ENCODE peak calls at places on chromosome 20, in seven cellular contexts. R is HFFc6, A is Calu3, T is ovary, I is AG09309, U is psoas muscle, W is endothelial cell. N is an unnamed sample.

GRCh38 chr20:4434681-4435080 is 287.0 kb upstream of the PRND start:
- DNase-seq in R (peak; percentile 53), A (no peak), T (no peak), I (no peak), U (no peak), W (no peak), N (no peak)

GRCh38 chr20:32206383-32207210 is 946 bp downstream of the PLAGL2 start:
- DNase-seq in R (no peak), A (no peak), T (no peak), I (no peak), U (no peak), W (no peak), N (no peak)

GRCh38 chr20:2759603-2760360 is 40.6 kb downstream of the CPXM1 start:
- DNase-seq in R (no peak), A (no peak), T (no peak), I (no peak), U (no peak), W (no peak), N (no peak)

GRCh38 chr20:58775371-58775770 is 75.3 kb downstream of the GNAS-AS1 start:
- DNase-seq in R (no peak), A (no peak), T (no peak), I (no peak), U (no peak), W (no peak), N (no peak)

GRCh38 chr20:7723284-7723683 is 217.0 kb downstream of the HAO1 start:
- DNase-seq in R (no peak), A (no peak), T (no peak), I (no peak), U (no peak), W (no peak), N (no peak)

GRCh38 chr20:50027611-50028105 is 44.9 kb downstream of the SNAI1 start:
- DNase-seq in R (peak; percentile 72), A (peak; percentile 59), T (peak; percentile 34), I (peak; percentile 75), U (peak; percentile 65), W (no peak), N (peak; percentile 53)

GRCh38 chr20:4074877-4075455 is 59.6 kb upstream of the RNF24 start:
- DNase-seq in R (no peak), A (no peak), T (no peak), I (no peak), U (no peak), W (no peak), N (no peak)

GRCh38 chr20:36010081-36010480 is 41.7 kb downstream of the CNBD2 start:
- DNase-seq in R (no peak), A (no peak), T (no peak), I (no peak), U (no peak), W (no peak), N (no peak)

GRCh38 chr20:3563548-3564177 is 92.8 kb downstream of the ATRN start:
- DNase-seq in R (peak; percentile 60), A (peak; percentile 27), T (no peak), I (peak; percentile 21), U (no peak), W (peak; percentile 20), N (peak; percentile 36)

GRCh38 chr20:45892049-45892816 is 1.1 kb downstream of the CTSA start:
- DNase-seq in R (peak; percentile 32), A (peak; percentile 43), T (no peak), I (no peak), U (no peak), W (no peak), N (no peak)
- TF ChIP-seq CTCF in R (peak; percentile 52), A (no peak), T (no peak), I (peak; percentile 34), U (no peak), W (no peak), N (peak; percentile 25)

DNA sequence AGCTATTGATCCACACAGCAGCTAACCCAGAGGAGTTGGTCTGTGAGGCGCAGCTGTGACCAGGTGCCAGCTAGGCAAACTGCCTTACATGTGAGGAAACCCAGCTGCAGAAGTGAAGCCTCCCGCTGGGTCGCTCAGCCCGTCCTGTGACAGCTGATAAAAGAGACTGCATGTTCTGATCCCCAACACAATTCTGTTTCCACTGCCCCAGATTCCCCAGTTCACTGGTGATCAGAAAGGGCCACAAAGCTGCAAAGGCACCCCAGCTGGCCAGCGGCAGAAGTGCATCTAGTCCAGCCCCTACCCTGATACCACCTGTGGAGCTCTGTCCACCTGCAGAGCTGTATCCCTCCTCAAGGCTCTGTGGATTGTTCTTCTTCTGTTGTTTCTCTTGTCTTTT is 64.5 kb downstream of the CTNNBL1 start:
- DNase-seq in R (no peak), A (peak; percentile 35), T (no peak), I (no peak), U (no peak), W (peak; percentile 9), N (no peak)
- TF ChIP-seq CTCF in R (peak; percentile 38), A (peak; percentile 48), T (no peak), I (no peak), U (no peak), W (peak; percentile 48), N (peak; percentile 16)

GRCh38 chr20:52047811-52048302 is 143.7 kb downstream of the ZFP64 start:
- DNase-seq in R (no peak), A (peak; percentile 7), T (no peak), I (no peak), U (no peak), W (no peak), N (no peak)
- TF ChIP-seq CTCF in R (no peak), A (no peak), T (no peak), I (no peak), U (no peak), W (no peak), N (no peak)

DNA sequence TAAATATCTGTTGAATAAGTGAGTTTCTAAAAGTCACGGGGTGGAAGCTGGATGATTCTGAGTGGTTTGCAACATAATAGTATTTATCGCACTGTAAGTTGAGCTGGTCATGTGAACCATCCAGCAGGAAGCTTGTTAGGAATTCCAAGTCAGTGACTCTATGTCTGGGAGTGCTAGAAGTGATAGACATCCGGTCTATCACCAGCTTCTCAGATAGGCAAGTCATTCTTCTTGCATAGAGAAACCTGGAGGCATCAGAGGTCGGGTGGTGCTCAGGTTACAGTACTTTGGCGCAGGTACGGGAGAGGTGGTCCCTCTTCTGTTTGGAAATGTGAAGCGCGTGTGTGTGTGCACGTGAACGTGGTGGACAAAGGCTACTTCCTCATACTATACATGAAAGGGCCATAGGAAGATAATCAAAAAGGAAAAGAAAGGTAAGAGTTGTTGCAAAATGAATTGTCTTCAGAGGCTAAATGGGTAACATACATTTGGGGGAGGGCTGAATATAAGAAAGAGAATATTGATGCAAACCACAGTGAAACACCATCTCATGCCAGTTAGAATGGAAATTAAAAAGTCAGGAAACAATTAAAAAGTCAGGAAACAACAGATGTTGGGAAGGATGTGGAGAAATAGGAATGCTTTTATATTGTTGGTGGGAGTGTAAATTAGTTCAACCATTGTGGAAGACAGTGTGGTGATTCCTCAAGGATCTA is 299.3 kb upstream of the ZFP64 start:
- DNase-seq in R (peak; percentile 7), A (no peak), T (no peak), I (peak; percentile 83), U (no peak), W (no peak), N (peak; percentile 71)
- TF ChIP-seq CTCF in R (no peak), A (no peak), T (no peak), I (no peak), U (no peak), W (no peak), N (no peak)

GRCh38 chr20:47070176-47070575 is 175.5 kb downstream of the EYA2 start:
- DNase-seq in R (no peak), A (no peak), T (no peak), I (peak; percentile 16), U (no peak), W (no peak), N (no peak)
- TF ChIP-seq CTCF in R (no peak), A (no peak), T (no peak), I (no peak), U (no peak), W (no peak), N (no peak)

GRCh38 chr20:17443326-17443858 is 87.8 kb downstream of the BFSP1 start:
- DNase-seq in R (no peak), A (no peak), T (no peak), I (no peak), U (no peak), W (no peak), N (no peak)

GRCh38 chr20:17444091-17444490 is 87.1 kb downstream of the BFSP1 start:
- DNase-seq in R (no peak), A (no peak), T (no peak), I (no peak), U (no peak), W (no peak), N (no peak)

GRCh38 chr20:17439897-17440296 is 91.3 kb downstream of the BFSP1 start:
- DNase-seq in R (no peak), A (no peak), T (no peak), I (no peak), U (no peak), W (no peak), N (no peak)

GRCh38 chr20:17441745-17442144 is 89.4 kb downstream of the BFSP1 start:
- DNase-seq in R (no peak), A (no peak), T (no peak), I (no peak), U (no peak), W (no peak), N (no peak)

GRCh38 chr20:17442588-17442987 is 88.6 kb downstream of the BFSP1 start:
- DNase-seq in R (no peak), A (no peak), T (no peak), I (no peak), U (no peak), W (peak; percentile 13), N (no peak)
- TF ChIP-seq CTCF in R (peak; percentile 26), A (no peak), T (no peak), I (no peak), U (no peak), W (peak; percentile 59), N (no peak)

DNA sequence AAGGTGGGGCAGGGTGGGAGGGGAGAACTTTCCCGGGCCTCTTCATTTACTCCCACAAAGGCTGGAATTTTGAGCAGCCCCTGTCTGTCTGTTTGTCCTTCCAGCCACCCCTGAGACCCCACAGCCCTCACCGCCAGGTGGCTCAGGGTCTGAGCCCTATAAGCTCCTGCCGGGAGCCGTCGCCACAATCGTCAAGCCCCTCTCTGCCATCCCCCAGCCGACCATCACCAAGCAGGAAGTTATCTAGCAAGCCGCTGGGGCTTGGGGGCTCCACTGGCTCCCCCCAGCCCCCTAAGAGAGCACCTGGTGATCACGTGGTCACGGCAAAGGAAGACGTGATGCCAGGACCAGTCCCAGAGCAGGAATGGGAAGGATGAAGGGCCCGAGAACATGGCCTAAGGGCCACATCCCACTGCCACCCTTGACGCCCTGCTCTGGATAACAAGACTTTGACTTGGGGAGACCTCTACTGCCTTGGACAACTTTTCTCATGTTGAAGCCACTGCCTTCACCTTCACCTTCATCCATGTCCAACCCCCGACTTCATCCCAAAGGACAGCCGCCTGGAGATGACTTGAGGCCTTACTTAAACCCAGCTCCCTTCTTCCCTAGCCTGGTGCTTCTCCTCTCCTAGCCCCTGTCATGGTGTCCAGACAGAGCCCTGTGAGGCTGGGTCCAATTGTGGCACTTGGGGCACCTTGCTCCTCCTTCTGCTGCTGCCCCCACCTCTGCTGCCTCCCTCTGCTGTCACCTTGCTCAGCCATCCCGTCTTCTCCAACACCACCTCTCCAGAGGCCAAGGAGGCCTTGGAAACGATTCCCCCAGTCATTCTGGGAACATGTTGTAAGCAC is 46.0 kb upstream of the TTPAL start:
- DNase-seq in R (no peak), A (no peak), T (no peak), I (no peak), U (no peak), W (no peak), N (no peak)
- TF ChIP-seq CTCF in R (no peak), A (no peak), T (no peak), I (no peak), U (no peak), W (no peak), N (no peak)

N was measured in HFF-Myc.